ENCODE peak calls at places on chromosomes 2 and 18, in eight cellular contexts. R, Q, K, M, C, Z, A and B are unnamed samples.

GRCh38 chr2:70509565-70509964 is 44.1 kb downstream of the TGFA start:
- DNase-seq in R (peak), Q (no peak), K (no peak), M (peak), C (no peak), Z (no peak), A (no peak), B (no peak)

GRCh38 chr2:120675460-120676130 is 60.1 kb upstream of the GLI2 start:
- DNase-seq in R (peak), Q (peak), K (peak), M (peak), C (peak), Z (no peak), A (no peak), B (no peak)

GRCh38 chr2:174717273-174717672 is 47.0 kb downstream of the CHRNA1 start:
- DNase-seq in R (peak), Q (no peak), K (no peak), M (peak), C (no peak), Z (no peak), A (no peak), B (peak)

GRCh38 chr18:56562479-56562878 is 75.9 kb downstream of the TXNL1 start:
- DNase-seq in R (no peak), Q (no peak), K (no peak), M (no peak), C (no peak), Z (no peak), A (no peak), B (no peak)

GRCh38 chr2:138994502-138994901 is 214.3 kb upstream of the NXPH2 start:
- DNase-seq in R (no peak), Q (no peak), K (no peak), M (no peak), C (no peak), Z (no peak), A (no peak), B (no peak)

GRCh38 chr2:9665903-9666302 is 35.1 kb upstream of the YWHAQ start:
- DNase-seq in R (peak), Q (peak), K (no peak), M (peak), C (no peak), Z (no peak), A (no peak), B (no peak)

GRCh38 chr2:212288308-212288707 is 250.3 kb downstream of the ERBB4 start:
- DNase-seq in R (no peak), Q (no peak), K (no peak), M (peak), C (no peak), Z (no peak), A (no peak), B (no peak)

GRCh38 chr2:121699421-121700328 is 37.0 kb downstream of the NIFK start:
- DNase-seq in R (peak), Q (peak), K (no peak), M (peak), C (peak), Z (no peak), A (no peak), B (peak)

GRCh38 chr18:13440277-13441248 is 222.0 kb downstream of the LDLRAD4 start:
- DNase-seq in R (no peak), Q (no peak), K (no peak), M (no peak), C (no peak), Z (no peak), A (peak), B (no peak)

GRCh38 chr2:50661682-50662081 is 370.2 kb downstream of the NRXN1 start:
- DNase-seq in R (no peak), Q (no peak), K (no peak), M (no peak), C (no peak), Z (no peak), A (no peak), B (no peak)

GRCh38 chr2:155546715-155547555 is 785.6 kb downstream of the NR4A2 start:
- DNase-seq in R (no peak), Q (peak), K (no peak), M (peak), C (no peak), Z (no peak), A (no peak), B (no peak)

GRCh38 chr2:237041231-237041630 is 44.5 kb upstream of the COPS8 start:
- DNase-seq in R (no peak), Q (no peak), K (no peak), M (no peak), C (peak), Z (no peak), A (no peak), B (no peak)

GRCh38 chr2:109647636-109648035 is 33.5 kb downstream of the SOWAHC start:
- DNase-seq in R (no peak), Q (peak), K (no peak), M (peak), C (no peak), Z (no peak), A (no peak), B (no peak)

GRCh38 chr2:150125188-150125587 is 362.3 kb downstream of the RND3 start:
- DNase-seq in R (no peak), Q (no peak), K (no peak), M (peak), C (no peak), Z (no peak), A (no peak), B (no peak)

GRCh38 chr2:200479617-200480292 is 30.1 kb downstream of the KCTD18 start:
- DNase-seq in R (peak), Q (peak), K (no peak), M (peak), C (no peak), Z (no peak), A (no peak), B (no peak)